ENCODE peak calls at places on chromosomes 13 and 19, in seven cellular contexts. E is HEK293T, J is frontal cortex, N is AG09319, C is T-helper 1 cell, O is astrocyte of the hippocampus, B is cardiac fibroblast. G is an unnamed sample.

GRCh38 chr13:76556632-76557031 is 329.6 kb downstream of the KCTD12 start:
- DNase-seq in E (no peak), J (no peak), N (no peak), C (no peak), O (no peak), B (no peak), G (no peak)

GRCh38 chr19:18416778-18417249 is 2.4 kb upstream of the SSBP4 start:
- DNase-seq in E (peak), J (peak), N (peak), C (peak), O (peak), B (peak), G (peak)

GRCh38 chr13:97234742-97235141 is 12.6 kb downstream of the MBNL2 start:
- DNase-seq in E (no peak), J (no peak), N (no peak), C (no peak), O (no peak), B (no peak), G (no peak)

GRCh38 chr19:13023666-13024065 is 28.4 kb downstream of the NFIX start:
- DNase-seq in E (no peak), J (no peak), N (no peak), C (no peak), O (peak), B (no peak), G (no peak)

GRCh38 chr13:50990540-50991506 is 81.2 kb downstream of the RNASEH2B start:
- DNase-seq in E (peak), J (peak), N (no peak), C (no peak), O (peak), B (peak), G (peak)

GRCh38 chr13:111005808-111006494 is 91.1 kb upstream of the ANKRD10 start:
- DNase-seq in E (no peak), J (no peak), N (no peak), C (no peak), O (peak), B (peak), G (peak)

GRCh38 chr19:14300281-14300680 is 81.0 kb upstream of the ADGRE5 start:
- DNase-seq in E (no peak), J (no peak), N (no peak), C (no peak), O (no peak), B (no peak), G (no peak)

GRCh38 chr19:57363734-57364181 is 407 bp downstream of the TRAPPC2B start:
- DNase-seq in E (peak), J (peak), N (no peak), C (no peak), O (peak), B (peak), G (peak)

GRCh38 chr13:40271511-40271910 is 394.9 kb downstream of the FOXO1 start:
- DNase-seq in E (no peak), J (no peak), N (no peak), C (no peak), O (no peak), B (no peak), G (no peak)

GRCh38 chr13:113129921-113130750 is 7.5 kb downstream of the F10 start:
- DNase-seq in E (no peak), J (no peak), N (no peak), C (no peak), O (no peak), B (peak), G (no peak)

GRCh38 chr13:56561327-56561726 is 579.4 kb upstream of the PRR20A start:
- DNase-seq in E (peak), J (no peak), N (no peak), C (no peak), O (no peak), B (no peak), G (no peak)

GRCh38 chr19:19040417-19040816 is 7.0 kb downstream of the ARMC6 start:
- DNase-seq in E (no peak), J (no peak), N (peak), C (no peak), O (peak), B (peak), G (peak)

GRCh38 chr13:39484506-39485313 is 118.3 kb downstream of the LHFPL6 start:
- DNase-seq in E (no peak), J (no peak), N (no peak), C (no peak), O (peak), B (peak), G (peak)

GRCh38 chr13:26589754-26590153 is 32.3 kb downstream of the WASF3 start:
- DNase-seq in E (no peak), J (no peak), N (no peak), C (no peak), O (peak), B (peak), G (no peak)

GRCh38 chr13:52067237-52067636 is 42.7 kb downstream of the UTP14C start:
- DNase-seq in E (no peak), J (no peak), N (no peak), C (no peak), O (peak), B (peak), G (no peak)

GRCh38 chr13:95237310-95237870 is 63.9 kb downstream of the ABCC4 start:
- DNase-seq in E (no peak), J (no peak), N (no peak), C (no peak), O (no peak), B (no peak), G (no peak)

GRCh38 chr13:21872795-21873194 is 201.9 kb downstream of the FGF9 start:
- DNase-seq in E (no peak), J (no peak), N (no peak), C (no peak), O (no peak), B (no peak), G (no peak)

GRCh38 chr13:97113231-97114001 is 108.7 kb upstream of the MBNL2 start:
- DNase-seq in E (no peak), J (no peak), N (no peak), C (no peak), O (peak), B (no peak), G (no peak)

GRCh38 chr19:33377586-33378475 is 4.3 kb downstream of the CEBPG start:
- DNase-seq in E (no peak), J (no peak), N (no peak), C (no peak), O (peak), B (peak), G (no peak)

GRCh38 chr13:18628428-18628827 is 553.2 kb downstream of the TUBA3C start:
- DNase-seq in E (no peak), J (no peak), N (no peak), C (no peak), O (no peak), B (no peak), G (no peak)

GRCh38 chr19:6064016-6064702 is 46.1 kb downstream of the RFX2 start:
- DNase-seq in E (no peak), J (no peak), N (no peak), C (no peak), O (peak), B (no peak), G (peak)

GRCh38 chr19:18208098-18208951 is 4.5 kb upstream of the RAB3A start:
- DNase-seq in E (peak), J (no peak), N (peak), C (peak), O (peak), B (peak), G (peak)

GRCh38 chr19:9793051-9793591 is 24.6 kb upstream of the ZNF846 start:
- DNase-seq in E (no peak), J (no peak), N (no peak), C (peak), O (peak), B (peak), G (peak)